ENCODE peak calls at places on chromosomes 2 and 18, in four cellular contexts. I, L, J and F are unnamed samples.

GRCh38 chr18:26655614-26656400 is 107.5 kb upstream of the KCTD1 start:
- DNase-seq in I (peak; percentile 79), L (no peak), J (peak; percentile 70), F (no peak)

GRCh38 chr2:37149626-37150322 is 7.0 kb downstream of the EIF2AK2 start:
- DNase-seq in I (no peak), L (no peak), J (no peak), F (no peak)

GRCh38 chr18:28715206-28715605 is 538.3 kb upstream of the CDH2 start:
- DNase-seq in I (no peak), L (no peak), J (no peak), F (no peak)

GRCh38 chr2:88838165-88838635 is 146.7 kb downstream of the RPIA start:
- DNase-seq in I (no peak), L (no peak), J (no peak), F (no peak)

GRCh38 chr2:159946326-159946992 is 116.0 kb downstream of the PLA2R1 start:
- DNase-seq in I (no peak), L (no peak), J (no peak), F (no peak)

GRCh38 chr2:118202707-118203303 is 114.5 kb downstream of the INSIG2 start:
- DNase-seq in I (no peak), L (no peak), J (no peak), F (no peak)

GRCh38 chr2:227862227-227862740 is 9.1 kb upstream of the DAW1 start:
- DNase-seq in I (no peak), L (no peak), J (peak; percentile 36), F (no peak)

GRCh38 chr2:8628870-8629209 is 53.0 kb upstream of the ID2 start:
- DNase-seq in I (no peak), L (no peak), J (no peak), F (no peak)

GRCh38 chr18:9617006-9617542 is 2.7 kb upstream of the PPP4R1 start:
- DNase-seq in I (no peak), L (no peak), J (no peak), F (no peak)